ENCODE peak calls at places on chromosome 10, in four cellular contexts. V is T1000, P is BE2C, S is AG09309. W is an unnamed sample.

GRCh38 chr10:132945894-132946255 is 3.5 kb upstream of the CFAP46 start:
- DNase-seq in V (no peak), P (no peak), S (no peak), W (no peak)

GRCh38 chr10:120600871-120601644 is 144.0 kb downstream of the PLPP4 start:
- DNase-seq in V (no peak), P (peak; percentile 74), S (no peak), W (no peak)

GRCh38 chr10:17915181-17915580 is 36.5 kb upstream of the SLC39A12 start:
- DNase-seq in V (no peak), P (no peak), S (no peak), W (no peak)

GRCh38 chr10:113880236-113880635 is 25.8 kb downstream of the NHLRC2 start:
- DNase-seq in V (no peak), P (no peak), S (no peak), W (no peak)

GRCh38 chr10:326894-327635 is 191.8 kb downstream of the ZMYND11 start:
- DNase-seq in V (no peak), P (no peak), S (no peak), W (no peak)

GRCh38 chr10:35336921-35337741 is 822 bp downstream of the CCNY start:
- DNase-seq in V (peak; percentile 9), P (peak; percentile 51), S (no peak), W (no peak)

GRCh38 chr10:97025613-97026242 is 160.0 kb downstream of the SLIT1 start:
- DNase-seq in V (no peak), P (peak; percentile 62), S (no peak), W (peak; percentile 2)

GRCh38 chr10:4561301-4561700 is 264.7 kb upstream of the AKR1E2 start:
- DNase-seq in V (no peak), P (no peak), S (no peak), W (no peak)

GRCh38 chr10:69994262-69994661 is 58.4 kb upstream of the MACROH2A2 start:
- DNase-seq in V (no peak), P (peak; percentile 58), S (no peak), W (no peak)

GRCh38 chr10:111076191-111076681 is 593 bp upstream of the ADRA2A start:
- DNase-seq in V (no peak), P (peak; percentile 87), S (no peak), W (no peak)

GRCh38 chr10:33008499-33009243 is 50.6 kb upstream of the ITGB1 start:
- DNase-seq in V (peak; percentile 39), P (peak; percentile 65), S (peak; percentile 91), W (peak; percentile 17)

GRCh38 chr10:101291254-101292193 is 62.3 kb upstream of the LBX1 start:
- DNase-seq in V (no peak), P (peak; percentile 89), S (no peak), W (no peak)

GRCh38 chr10:124996854-124997215 is 54.9 kb downstream of the ZRANB1 start:
- DNase-seq in V (no peak), P (no peak), S (no peak), W (no peak)

GRCh38 chr10:109743141-109744120 is 179.9 kb downstream of the XPNPEP1 start:
- DNase-seq in V (no peak), P (no peak), S (no peak), W (no peak)

GRCh38 chr10:111323567-111323966 is 246.7 kb downstream of the ADRA2A start:
- DNase-seq in V (no peak), P (no peak), S (peak; percentile 5), W (no peak)